ENCODE peak calls at places on chromosomes 5 and 9, in six cellular contexts. C is spleen, Z is GM12892, L is GM12878, S is H1, Q is K562. T is an unnamed sample.

GRCh38 chr5:1322955-1323802 is 21.7 kb downstream of the CLPTM1L start:
- DNase-seq in S (no peak), Z (peak; percentile 5), L (no peak), Q (no peak), C (peak; percentile 69), T (no peak)

GRCh38 chr9:91855196-91855595 is 94.8 kb downstream of the ROR2 start:
- DNase-seq in Z (no peak), S (no peak), L (no peak), C (peak; percentile 51), Q (no peak), T (no peak)

GRCh38 chr5:43620944-43621505 is 18.0 kb downstream of the NNT start:
- DNase-seq in S (no peak), C (no peak), Q (no peak), Z (no peak), L (no peak), T (no peak)

GRCh38 chr5:124592891-124593290 is 153.5 kb downstream of the ZNF608 start:
- DNase-seq in L (no peak), S (no peak), Q (no peak), Z (no peak), C (no peak), T (no peak)

GRCh38 chr9:134320195-134320885 is 5.9 kb upstream of the RXRA start:
- DNase-seq in C (peak; percentile 74), S (no peak), L (no peak), Z (no peak), Q (no peak), T (no peak)

GRCh38 chr5:132136906-132137305 is 63.3 kb downstream of the CSF2 start:
- DNase-seq in Q (no peak), L (no peak), Z (no peak), S (no peak), C (no peak), T (no peak)

GRCh38 chr5:149063017-149063687 is at the start of gene SH3TC2:
- DNase-seq in Z (no peak), C (peak; percentile 68), Q (peak; percentile 53), L (no peak), S (peak; percentile 59), T (no peak)

GRCh38 chr5:41410737-41411136 is 99.7 kb downstream of the PLCXD3 start:
- DNase-seq in S (no peak), Z (no peak), L (no peak), Q (no peak), C (no peak), T (no peak)

GRCh38 chr5:126122942-126123341 is 300.3 kb upstream of the GRAMD2B start:
- DNase-seq in Q (no peak), C (no peak), Z (no peak), L (no peak), S (no peak), T (no peak)

GRCh38 chr5:2536632-2537031 is 214.8 kb downstream of the IRX2 start:
- DNase-seq in S (no peak), Q (no peak), L (no peak), C (no peak), Z (no peak), T (no peak)

GRCh38 chr9:34139477-34140146 is 13.1 kb upstream of the DCAF12 start:
- DNase-seq in L (no peak), Q (peak; percentile 62), S (no peak), Z (no peak), C (no peak), T (peak; percentile 70)

GRCh38 chr9:20513126-20513913 is 109.0 kb downstream of the MLLT3 start:
- DNase-seq in C (no peak), L (no peak), Z (no peak), Q (no peak), S (no peak), T (no peak)

DNA sequence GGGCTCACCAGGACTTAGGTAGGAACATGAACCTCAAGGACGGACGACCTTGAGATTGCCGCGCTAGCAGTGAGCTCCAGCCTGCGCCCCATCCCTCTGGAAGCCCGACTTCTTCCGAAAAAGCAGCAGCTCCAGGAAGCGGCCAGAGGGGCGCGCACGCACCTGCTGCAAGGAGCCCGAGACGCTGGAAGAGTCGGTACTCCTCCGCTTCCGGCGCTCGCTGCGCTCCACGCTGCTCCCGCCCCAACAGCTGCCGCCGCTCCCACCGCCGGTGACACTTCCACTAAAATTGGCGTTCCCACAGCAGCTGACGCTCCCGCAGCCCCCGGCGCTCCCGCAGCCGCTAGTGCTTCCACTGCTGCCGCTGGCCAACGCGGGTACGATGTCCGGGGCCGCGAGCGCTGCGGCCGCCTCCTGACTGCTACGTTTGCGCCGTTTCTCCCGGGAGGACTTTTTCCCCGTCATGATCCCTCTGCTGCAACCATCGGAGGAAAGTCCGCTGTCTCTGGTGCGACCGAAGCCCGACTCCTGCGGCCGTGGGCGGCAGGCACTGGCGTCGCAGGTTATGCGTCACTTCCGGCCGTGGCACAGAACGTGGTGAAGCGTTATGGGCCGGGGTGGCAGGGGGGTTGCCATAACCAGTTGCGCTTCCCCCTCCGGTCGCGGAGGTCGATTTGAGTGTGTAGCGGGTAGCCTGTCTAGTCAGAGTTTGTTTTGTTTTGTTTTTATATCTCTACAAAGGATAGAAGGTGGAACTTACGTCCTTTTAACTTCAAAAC is at the start of gene CAAP1:
- DNase-seq in C (peak; percentile 99), Z (peak; percentile 76), S (peak; percentile 65), L (peak; percentile 74), Q (peak; percentile 88), T (peak; percentile 95)
- TF ChIP-seq POLR2AphosphoS5 in C (peak; percentile 98), Z (peak; percentile 96), S (peak; percentile 97), L (peak; percentile 98), Q (peak; percentile 54), T (peak; percentile 96)

DNA sequence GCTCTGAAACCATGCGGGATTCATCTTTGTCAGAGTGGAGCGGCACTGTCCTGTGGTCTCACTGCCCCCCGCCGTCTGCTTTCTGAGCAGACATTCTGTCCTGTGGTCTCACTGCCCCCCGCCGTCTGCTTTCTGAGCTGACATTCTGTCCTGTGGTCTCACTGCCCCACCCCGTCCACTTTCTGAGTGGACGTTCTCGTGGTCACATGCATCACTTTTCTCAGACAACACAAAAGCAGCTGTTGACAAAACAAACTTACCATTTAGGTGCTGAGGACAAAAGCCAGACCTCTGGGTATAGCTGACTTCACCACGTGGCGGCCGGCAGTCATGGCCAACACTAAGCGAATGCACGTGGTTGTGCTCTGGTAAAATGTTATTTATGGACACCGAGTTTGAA is 2.8 kb downstream of the LRRC14B start:
- DNase-seq in Z (no peak), L (no peak), C (peak; percentile 72), Q (no peak), S (no peak), T (no peak)
- TF ChIP-seq POLR2AphosphoS5 in Z (no peak), L (no peak), C (no peak), Q (no peak), S (no peak), T (no peak)

GRCh38 chr5:14816374-14816998 is 55.1 kb downstream of the ANKH start:
- DNase-seq in L (no peak), C (no peak), S (no peak), Z (no peak), Q (no peak), T (no peak)

GRCh38 chr5:14824490-14824889 is 47.1 kb downstream of the ANKH start:
- DNase-seq in C (no peak), Q (no peak), Z (no peak), L (no peak), S (no peak), T (no peak)

GRCh38 chr5:14816999-14817761 is 54.4 kb downstream of the ANKH start:
- DNase-seq in Q (no peak), S (no peak), L (no peak), Z (no peak), C (no peak), T (no peak)

GRCh38 chr5:14821721-14822120 is 49.9 kb downstream of the ANKH start:
- DNase-seq in Q (no peak), L (no peak), Z (no peak), C (no peak), S (no peak), T (no peak)

DNA sequence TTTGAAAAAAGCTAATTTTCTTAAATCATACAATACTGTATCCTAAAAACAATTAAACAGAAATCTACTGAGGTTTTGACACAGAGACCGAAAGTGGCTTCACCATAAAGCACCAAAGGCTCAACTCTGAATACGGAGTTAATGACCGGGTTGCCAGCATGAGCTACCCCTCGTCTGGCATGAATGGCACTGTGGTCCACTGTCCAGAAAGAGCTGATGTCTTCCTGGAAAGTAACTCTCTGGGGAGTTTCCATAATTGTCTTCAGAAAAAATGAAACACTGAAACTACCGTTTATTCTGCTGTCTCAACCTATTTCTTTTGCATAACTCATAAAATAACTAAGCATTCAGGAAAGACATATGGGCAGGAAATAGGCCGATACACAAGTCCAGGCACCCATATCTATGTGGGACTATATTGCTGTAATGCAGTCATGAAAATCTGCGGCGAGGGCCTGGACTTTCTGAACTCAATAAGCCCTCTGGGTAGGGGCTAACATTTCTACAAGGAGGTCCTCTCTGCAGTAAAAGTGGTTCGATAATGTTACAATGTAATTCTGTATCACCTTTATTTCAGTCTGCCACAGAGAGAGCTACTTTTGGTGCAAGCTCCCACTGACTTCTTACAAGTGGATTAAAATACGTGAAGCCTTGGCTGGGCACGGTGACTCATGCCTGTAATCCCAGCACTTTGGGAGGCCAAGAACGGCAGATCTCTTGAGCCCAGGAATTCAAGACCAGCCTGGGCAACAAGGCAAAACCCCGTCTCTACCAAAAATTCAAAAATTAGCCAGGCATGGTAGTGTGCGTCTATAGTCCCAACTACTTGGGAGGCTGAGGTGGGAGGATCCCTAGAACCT is 52.4 kb downstream of the ANKH start:
- DNase-seq in S (no peak), L (no peak), Z (no peak), C (no peak), Q (no peak), T (no peak)
- TF ChIP-seq POLR2AphosphoS5 in S (no peak), L (no peak), Z (no peak), C (no peak), Q (no peak), T (no peak)

GRCh38 chr9:136003356-136004218 is 42.4 kb upstream of the UBAC1 start:
- DNase-seq in Q (peak; percentile 38), L (no peak), Z (no peak), C (no peak), S (no peak), T (no peak)
- TF ChIP-seq POLR2AphosphoS5 in Q (no peak), L (no peak), Z (no peak), C (peak; percentile 38), S (no peak), T (no peak)

T was measured in SK-N-SH.